ENCODE peak calls at places on chromosomes 12 and 14, in nine cellular contexts. One of them, this sample, is unnamed.
A peak's percentile ranks its signal among the peaks of the same experiment; 100 is the strongest.

GRCh38 chr12:132172619-132173018 is 28.4 kb downstream of the NOC4L start:
- DNase-seq in AG09309: no peak
- DNase-seq in CD8-positive, alpha-beta T cell: no peak
- DNase-seq in foreskin fibroblast: no peak
- DNase-seq in occipital lobe: no peak
- DNase-seq in NCI-H1417: no peak
- DNase-seq in amniotic stem cell: no peak
- DNase-seq in kidney glomerular epithelial cell: no peak
- DNase-seq in HFF-Myc: no peak
- DNase-seq in this sample: no peak

GRCh38 chr12:4564819-4565218 is 2.8 kb downstream of the DYRK4 start:
- DNase-seq in AG09309: no peak
- DNase-seq in CD8-positive, alpha-beta T cell: no peak
- DNase-seq in foreskin fibroblast: no peak
- DNase-seq in occipital lobe: no peak
- DNase-seq in NCI-H1417: no peak
- DNase-seq in amniotic stem cell: no peak
- DNase-seq in kidney glomerular epithelial cell: no peak
- DNase-seq in HFF-Myc: no peak
- DNase-seq in this sample: no peak

GRCh38 chr12:67728296-67728666 is 79.7 kb downstream of the DYRK2 start:
- DNase-seq in AG09309: no peak
- DNase-seq in CD8-positive, alpha-beta T cell: no peak
- DNase-seq in foreskin fibroblast: no peak
- DNase-seq in occipital lobe: no peak
- DNase-seq in NCI-H1417: no peak
- DNase-seq in amniotic stem cell: no peak
- DNase-seq in kidney glomerular epithelial cell: no peak
- DNase-seq in HFF-Myc: no peak
- DNase-seq in this sample: no peak

GRCh38 chr12:42326466-42327226 is 679 bp downstream of the PPHLN1 start:
- DNase-seq in AG09309: no peak
- DNase-seq in CD8-positive, alpha-beta T cell: no peak
- DNase-seq in foreskin fibroblast: peak; percentile 21
- DNase-seq in occipital lobe: no peak
- DNase-seq in NCI-H1417: peak; percentile 35
- DNase-seq in amniotic stem cell: no peak
- DNase-seq in kidney glomerular epithelial cell: peak; percentile 24
- DNase-seq in HFF-Myc: no peak
- DNase-seq in this sample: no peak

GRCh38 chr12:57765003-57765697 is 1.7 kb downstream of the CYP27B1 start:
- DNase-seq in AG09309: no peak
- DNase-seq in CD8-positive, alpha-beta T cell: no peak
- DNase-seq in foreskin fibroblast: peak; percentile 23
- DNase-seq in occipital lobe: no peak
- DNase-seq in NCI-H1417: peak; percentile 46
- DNase-seq in amniotic stem cell: no peak
- DNase-seq in kidney glomerular epithelial cell: no peak
- DNase-seq in HFF-Myc: no peak
- DNase-seq in this sample: no peak

GRCh38 chr14:100106260-100106659 is 41.0 kb downstream of the EVL start:
- DNase-seq in AG09309: no peak
- DNase-seq in CD8-positive, alpha-beta T cell: peak; percentile 19
- DNase-seq in foreskin fibroblast: no peak
- DNase-seq in occipital lobe: no peak
- DNase-seq in NCI-H1417: no peak
- DNase-seq in amniotic stem cell: no peak
- DNase-seq in kidney glomerular epithelial cell: no peak
- DNase-seq in HFF-Myc: no peak
- DNase-seq in this sample: no peak

GRCh38 chr14:24416254-24416931 is 13.1 kb downstream of the CBLN3 start:
- DNase-seq in AG09309: no peak
- DNase-seq in CD8-positive, alpha-beta T cell: no peak
- DNase-seq in foreskin fibroblast: no peak
- DNase-seq in occipital lobe: no peak
- DNase-seq in NCI-H1417: no peak
- DNase-seq in amniotic stem cell: no peak
- DNase-seq in kidney glomerular epithelial cell: no peak
- DNase-seq in HFF-Myc: no peak
- DNase-seq in this sample: no peak

GRCh38 chr12:124686001-124686884 is 118.8 kb upstream of the NCOR2 start:
- DNase-seq in AG09309: no peak
- DNase-seq in CD8-positive, alpha-beta T cell: no peak
- DNase-seq in foreskin fibroblast: peak; percentile 59
- DNase-seq in occipital lobe: peak; percentile 19
- DNase-seq in NCI-H1417: no peak
- DNase-seq in amniotic stem cell: no peak
- DNase-seq in kidney glomerular epithelial cell: peak; percentile 26
- DNase-seq in HFF-Myc: no peak
- DNase-seq in this sample: no peak

GRCh38 chr12:76123301-76124212 is 39.1 kb upstream of the NAP1L1 start:
- DNase-seq in AG09309: no peak
- DNase-seq in CD8-positive, alpha-beta T cell: no peak
- DNase-seq in foreskin fibroblast: peak; percentile 25
- DNase-seq in occipital lobe: no peak
- DNase-seq in NCI-H1417: no peak
- DNase-seq in amniotic stem cell: no peak
- DNase-seq in kidney glomerular epithelial cell: peak; percentile 34
- DNase-seq in HFF-Myc: no peak
- DNase-seq in this sample: no peak

GRCh38 chr14:35050652-35051051 is 4.6 kb downstream of the FAM177A1 start:
- DNase-seq in AG09309: no peak
- DNase-seq in CD8-positive, alpha-beta T cell: no peak
- DNase-seq in foreskin fibroblast: peak; percentile 43
- DNase-seq in occipital lobe: no peak
- DNase-seq in NCI-H1417: no peak
- DNase-seq in amniotic stem cell: no peak
- DNase-seq in kidney glomerular epithelial cell: no peak
- DNase-seq in HFF-Myc: peak; percentile 20
- DNase-seq in this sample: no peak